ENCODE peak calls at places on chromosomes 11 and 22, in four cellular contexts. G is psoas muscle; H is stimulated activated naive CD8-positive, alpha-beta T cell treated with anti-CD3 and anti-CD28 coated beads, Interleukin-15, Interleukin-2, amounts not matched to agents 100 U/mL and 50 U/mL, for 24 hours; B is foreskin keratinocyte. L is an unnamed sample.
A peak's percentile ranks its signal among the peaks of the same experiment; 100 is the strongest.

GRCh38 chr22:19622061-19622441 is 92.3 kb upstream of the SEPTIN5 start:
- ATAC-seq in B (no peak), H (no peak), G (no peak), L (no peak)

GRCh38 chr11:110907629-110908028 is 195.4 kb upstream of the ARHGAP20 start:
- ATAC-seq in H (peak; percentile 65), G (peak; percentile 41), B (peak; percentile 66), L (peak; percentile 64)

GRCh38 chr11:46760429-46761128 is 41.6 kb downstream of the F2 start:
- ATAC-seq in G (peak; percentile 85), H (no peak), B (no peak), L (no peak)

GRCh38 chr11:43434893-43435292 is 76.2 kb downstream of the TTC17 start:
- ATAC-seq in G (no peak), B (no peak), H (no peak), L (no peak)

GRCh38 chr22:46609724-46610161 is 10.4 kb upstream of the GRAMD4 start:
- ATAC-seq in H (no peak), B (peak; percentile 10), G (no peak), L (no peak)

GRCh38 chr22:37345863-37346514 is 63.7 kb downstream of the CYTH4 start:
- ATAC-seq in G (no peak), H (no peak), B (no peak), L (no peak)

GRCh38 chr22:37610480-37611148 is 2.0 kb downstream of the GGA1 start:
- ATAC-seq in H (no peak), G (no peak), B (no peak), L (no peak)

GRCh38 chr22:36874309-36874696 is 13.5 kb downstream of the NCF4 start:
- ATAC-seq in G (no peak), B (no peak), H (no peak), L (peak; percentile 1)

GRCh38 chr22:39949964-39950737 is 10.0 kb upstream of the TMA7B start:
- ATAC-seq in G (no peak), B (no peak), H (no peak), L (no peak)

GRCh38 chr11:68021167-68021787 is 9.2 kb upstream of the NDUFS8 start:
- ATAC-seq in B (no peak), H (no peak), G (peak; percentile 62), L (no peak)

GRCh38 chr11:131824766-131825165 is 454.4 kb downstream of the NTM start:
- ATAC-seq in G (peak; percentile 22), B (no peak), H (no peak), L (no peak)

GRCh38 chr11:134581966-134582787 is 170.1 kb upstream of the B3GAT1 start:
- ATAC-seq in G (no peak), H (no peak), B (no peak), L (no peak)

GRCh38 chr11:92477686-92478085 is 253.1 kb downstream of the FAT3 start:
- ATAC-seq in G (no peak), H (no peak), B (no peak), L (no peak)

GRCh38 chr11:37929100-37929649 is 1331.1 kb upstream of the RAG2 start:
- ATAC-seq in G (no peak), B (no peak), H (no peak), L (no peak)

GRCh38 chr11:1785749-1786261 is 22.1 kb upstream of the CTSD start:
- ATAC-seq in H (no peak), G (no peak), B (no peak), L (no peak)

GRCh38 chr11:68037481-68038225 is 1.2 kb upstream of the TCIRG1 start:
- ATAC-seq in H (no peak), B (no peak), G (peak; percentile 1), L (no peak)

GRCh38 chr11:102603091-102603490 is 22.0 kb downstream of the MMP20 start:
- ATAC-seq in B (no peak), G (no peak), H (no peak), L (no peak)

GRCh38 chr11:1084561-1085439 is 10.1 kb downstream of the MUC2 start:
- ATAC-seq in B (no peak), G (no peak), H (no peak), L (no peak)

L was measured in activated T-helper 17 cell treated with anti-CD3 and anti-CD28 coated beads, Interleukin-2, amount 50 U/mL, for 72 hours.